ENCODE peak calls at places on chromosomes 6 and 20, in nine cellular contexts. K is H1, D is OCI-LY7, Q is PC-3, R is HCT116, Y is GM23338, I is keratinocyte, X is neural progenitor cell, M is H9. W is an unnamed sample. For H4K20me1, the result is how much of the 10 kb centered on the place peaks cover.

GRCh38 chr6:89597988-89598387 is 40.6 kb downstream of the LYRM2 start:
- DNase-seq in K (no peak), I (no peak), Q (peak), X (no peak), D (peak), Y (peak), R (no peak), M (no peak), W (peak)

GRCh38 chr6:7243188-7243942 is 69.6 kb downstream of the SSR1 start:
- DNase-seq in M (peak), I (no peak), Y (peak), D (peak), X (peak), Q (peak), R (peak), K (peak), W (peak)

GRCh38 chr6:34810936-34811632 is 19.2 kb downstream of the BLTP3A start:
- DNase-seq in I (no peak), K (no peak), M (no peak), X (no peak), Y (no peak), R (peak), Q (peak), D (no peak), W (no peak)

GRCh38 chr20:24842591-24843442 is 106.3 kb upstream of the CST7 start:
- DNase-seq in M (no peak), X (no peak), R (no peak), Y (no peak), Q (no peak), D (peak), K (no peak), I (no peak), W (no peak)

GRCh38 chr20:56249244-56249955 is 868 bp downstream of the MC3R start:
- DNase-seq in Q (peak), Y (peak), R (peak), I (no peak), D (peak), M (peak), K (peak), X (peak), W (peak)

GRCh38 chr20:53581444-53582311 is 12.0 kb downstream of the ZNF217 start:
- DNase-seq in M (no peak), Q (peak), Y (no peak), I (no peak), D (peak), X (no peak), R (no peak), K (no peak), W (no peak)

GRCh38 chr6:121971886-121972285 is 427.6 kb upstream of the HSF2 start:
- DNase-seq in I (no peak), X (no peak), Q (no peak), K (no peak), R (no peak), Y (no peak), D (no peak), M (no peak), W (peak)

GRCh38 chr20:31894980-31895675 is 24.7 kb downstream of the TTLL9 start:
- DNase-seq in X (peak), M (peak), Y (peak), K (no peak), I (no peak), D (peak), R (no peak), Q (peak), W (peak)

GRCh38 chr20:50561379-50562078 is 51.3 kb downstream of the PTPN1 start:
- DNase-seq in D (no peak), R (peak), K (no peak), M (no peak), I (peak), X (no peak), Q (peak), Y (no peak), W (peak)

GRCh38 chr20:39961667-39962066 is 727.4 kb downstream of the MAFB start:
- DNase-seq in Y (peak), I (no peak), Q (no peak), K (no peak), X (no peak), R (no peak), D (no peak), M (no peak), W (no peak)

GRCh38 chr20:35166242-35166830 is 5.5 kb upstream of the PROCR start:
- DNase-seq in Y (peak), Q (no peak), R (no peak), I (no peak), K (peak), M (no peak), X (no peak), D (no peak), W (no peak)

DNA sequence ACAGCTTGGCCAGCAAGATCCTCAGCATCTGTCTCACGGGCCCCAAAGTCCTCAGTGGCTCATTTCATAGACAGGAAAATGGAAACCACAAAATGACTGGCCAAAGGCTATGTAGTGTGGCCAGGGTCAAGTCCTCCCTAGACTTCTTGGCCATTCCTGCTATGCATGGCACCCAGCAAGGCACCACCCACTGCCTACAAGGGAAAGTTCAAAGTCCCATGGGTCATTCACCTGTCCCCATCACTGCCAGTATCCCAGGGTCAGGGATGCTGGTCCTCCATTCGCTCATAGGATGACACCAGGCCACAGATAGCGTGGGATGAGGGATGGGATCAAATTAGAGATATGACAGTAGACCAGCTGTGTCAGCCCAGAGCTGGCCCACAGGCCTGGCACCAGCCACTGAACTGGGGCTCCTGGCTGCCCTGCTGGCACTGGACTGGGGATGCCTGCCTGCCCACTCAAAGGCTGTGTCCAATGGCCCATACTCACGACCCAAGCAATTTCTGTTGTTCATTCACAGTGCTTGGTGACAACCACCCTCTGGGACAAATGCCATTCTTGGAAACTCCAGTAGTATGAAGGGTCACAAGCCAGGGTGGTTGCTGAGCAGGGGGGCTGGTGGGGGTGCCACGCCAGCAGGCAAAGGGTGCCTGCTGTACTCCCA is 11.6 kb downstream of the ADISSP start:
- DNase-seq in D (no peak), Y (no peak), M (no peak), R (no peak), Q (no peak), K (no peak), I (no peak), X (no peak), W (no peak)
- H4K20me1 ChIP-seq in D (under half), Y (under half), M (under half), R (under half), Q (under half), K (under half), I (under half), X (under half), W (under half)

DNA sequence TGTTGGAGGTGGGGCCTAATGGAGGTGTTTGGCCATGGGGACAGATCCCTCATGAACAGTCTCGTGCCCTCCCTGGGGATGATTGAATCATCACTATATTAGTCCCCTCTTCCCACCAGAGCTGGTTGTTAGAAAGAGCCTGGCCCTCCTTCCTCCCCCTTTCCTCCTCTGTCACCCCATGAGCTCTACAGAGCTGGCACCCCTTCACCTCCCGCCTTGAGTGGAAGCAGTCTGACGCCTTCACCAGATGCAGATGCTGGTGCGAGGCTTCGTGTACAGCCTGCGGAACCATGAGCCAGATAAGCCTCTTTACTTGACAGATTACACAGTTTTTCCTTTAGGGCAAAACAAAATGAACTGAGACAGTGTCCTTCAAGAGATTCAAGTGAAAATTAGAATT is 74.4 kb upstream of the RIPOR2 start:
- DNase-seq in X (no peak), I (no peak), K (no peak), Y (no peak), M (no peak), Q (no peak), R (no peak), D (no peak), W (no peak)
- H4K20me1 ChIP-seq in X (under half), I (under half), K (under half), Y (under half), M (under half), Q (under half), R (under half), D (under half), W (under half)

GRCh38 chr20:17645546-17646208 is 36.4 kb downstream of the RRBP1 start:
- DNase-seq in Q (no peak), D (no peak), Y (no peak), K (no peak), M (no peak), I (no peak), X (no peak), R (no peak), W (peak)
- H4K20me1 ChIP-seq in Q (under half), D (under half), Y (under half), K (under half), M (under half), I (under half), X (half or more), R (under half), W (under half)

GRCh38 chr6:151350442-151351145 is 40.8 kb downstream of the ZBTB2 start:
- DNase-seq in D (no peak), Y (no peak), R (no peak), I (no peak), Q (no peak), K (no peak), M (no peak), X (no peak), W (no peak)
- H4K20me1 ChIP-seq in D (under half), Y (under half), R (half or more), I (under half), Q (under half), K (under half), M (under half), X (under half), W (under half)

W was measured in GM23248.